ENCODE peak calls at places on chromosome 18, in seven cellular contexts. One of them, this sample, is unnamed. For H3K9me3, the result is how much of the 10 kb centered on the place peaks cover.

GRCh38 chr18:52060612-52061259 is 279.3 kb upstream of the DCC start:
- DNase-seq in hepatocyte: no peak
- DNase-seq in ovary: no peak
- DNase-seq in astrocyte: no peak
- DNase-seq in IMR-90: no peak
- DNase-seq in stomach: no peak
- DNase-seq in cardiac muscle cell: no peak
- DNase-seq in this sample: no peak

GRCh38 chr18:681985-682384 is 24.5 kb downstream of the TYMS start:
- DNase-seq in ovary: no peak
- DNase-seq in cardiac muscle cell: no peak
- DNase-seq in hepatocyte: no peak
- DNase-seq in IMR-90: no peak
- DNase-seq in stomach: no peak
- DNase-seq in astrocyte: no peak
- DNase-seq in this sample: no peak

GRCh38 chr18:55500316-55501086 is 87.5 kb downstream of the TCF4 start:
- DNase-seq in ovary: no peak
- DNase-seq in stomach: no peak
- DNase-seq in IMR-90: peak
- DNase-seq in astrocyte: peak
- DNase-seq in hepatocyte: no peak
- DNase-seq in cardiac muscle cell: no peak
- DNase-seq in this sample: no peak

GRCh38 chr18:22521026-22521707 is 103.5 kb upstream of the CTAGE1 start:
- DNase-seq in stomach: no peak
- DNase-seq in IMR-90: no peak
- DNase-seq in ovary: no peak
- DNase-seq in cardiac muscle cell: no peak
- DNase-seq in hepatocyte: no peak
- DNase-seq in astrocyte: no peak
- DNase-seq in this sample: no peak

GRCh38 chr18:55280515-55280914 is 307.5 kb downstream of the TCF4 start:
- DNase-seq in cardiac muscle cell: no peak
- DNase-seq in ovary: no peak
- DNase-seq in stomach: no peak
- DNase-seq in IMR-90: peak
- DNase-seq in astrocyte: no peak
- DNase-seq in hepatocyte: no peak
- DNase-seq in this sample: no peak

GRCh38 chr18:7878265-7879173 is 311.4 kb downstream of the PTPRM start:
- DNase-seq in stomach: no peak
- DNase-seq in IMR-90: no peak
- DNase-seq in cardiac muscle cell: no peak
- DNase-seq in hepatocyte: no peak
- DNase-seq in ovary: no peak
- DNase-seq in astrocyte: no peak
- DNase-seq in this sample: no peak

GRCh38 chr18:8139971-8140406 is 469.2 kb upstream of the RAB12 start:
- DNase-seq in hepatocyte: no peak
- DNase-seq in ovary: peak
- DNase-seq in cardiac muscle cell: no peak
- DNase-seq in IMR-90: no peak
- DNase-seq in stomach: no peak
- DNase-seq in astrocyte: no peak
- DNase-seq in this sample: no peak

GRCh38 chr18:10164241-10165160 is 250.7 kb downstream of the VAPA start:
- DNase-seq in IMR-90: no peak
- DNase-seq in hepatocyte: no peak
- DNase-seq in ovary: no peak
- DNase-seq in stomach: no peak
- DNase-seq in astrocyte: no peak
- DNase-seq in cardiac muscle cell: no peak
- DNase-seq in this sample: no peak

GRCh38 chr18:72544092-72544886 is at the start of gene CBLN2:
- DNase-seq in ovary: no peak
- DNase-seq in astrocyte: peak
- DNase-seq in IMR-90: peak
- DNase-seq in stomach: no peak
- DNase-seq in hepatocyte: peak
- DNase-seq in cardiac muscle cell: peak
- DNase-seq in this sample: no peak

GRCh38 chr18:55415258-55415871 is 172.6 kb downstream of the TCF4 start:
- DNase-seq in astrocyte: peak
- DNase-seq in stomach: peak
- DNase-seq in cardiac muscle cell: peak
- DNase-seq in ovary: peak
- DNase-seq in IMR-90: peak
- DNase-seq in hepatocyte: peak
- DNase-seq in this sample: peak

GRCh38 chr18:76345901-76346300 is 149.1 kb downstream of the ZNF516 start:
- DNase-seq in stomach: no peak
- DNase-seq in astrocyte: no peak
- DNase-seq in ovary: no peak
- DNase-seq in IMR-90: no peak
- DNase-seq in hepatocyte: no peak
- DNase-seq in cardiac muscle cell: no peak
- DNase-seq in this sample: no peak

GRCh38 chr18:22826726-22827125 is 106.4 kb upstream of the RBBP8 start:
- DNase-seq in astrocyte: peak
- DNase-seq in IMR-90: peak
- DNase-seq in cardiac muscle cell: no peak
- DNase-seq in stomach: no peak
- DNase-seq in ovary: no peak
- DNase-seq in hepatocyte: no peak
- DNase-seq in this sample: no peak

GRCh38 chr18:11327656-11328055 is 178.3 kb upstream of the PIEZO2 start:
- DNase-seq in IMR-90: peak
- DNase-seq in hepatocyte: no peak
- DNase-seq in ovary: no peak
- DNase-seq in cardiac muscle cell: no peak
- DNase-seq in stomach: no peak
- DNase-seq in astrocyte: peak
- DNase-seq in this sample: peak

GRCh38 chr18:73774836-73775509 is 372.7 kb downstream of the FBXO15 start:
- DNase-seq in ovary: no peak
- DNase-seq in hepatocyte: no peak
- DNase-seq in stomach: no peak
- DNase-seq in IMR-90: no peak
- DNase-seq in astrocyte: no peak
- DNase-seq in cardiac muscle cell: no peak
- DNase-seq in this sample: no peak

GRCh38 chr18:10225300-10225699 is 229.1 kb upstream of the APCDD1 start:
- DNase-seq in astrocyte: no peak
- DNase-seq in stomach: no peak
- DNase-seq in IMR-90: no peak
- DNase-seq in cardiac muscle cell: no peak
- DNase-seq in ovary: no peak
- DNase-seq in hepatocyte: no peak
- DNase-seq in this sample: no peak

GRCh38 chr18:36662000-36662399 is 166.8 kb downstream of the TPGS2 start:
- DNase-seq in astrocyte: no peak
- DNase-seq in ovary: no peak
- DNase-seq in hepatocyte: peak
- DNase-seq in stomach: no peak
- DNase-seq in cardiac muscle cell: no peak
- DNase-seq in IMR-90: peak
- DNase-seq in this sample: no peak

GRCh38 chr18:78408623-78409022 is 571.0 kb upstream of the SALL3 start:
- DNase-seq in hepatocyte: no peak
- DNase-seq in astrocyte: no peak
- DNase-seq in stomach: no peak
- DNase-seq in cardiac muscle cell: no peak
- DNase-seq in ovary: no peak
- DNase-seq in IMR-90: no peak
- DNase-seq in this sample: no peak

GRCh38 chr18:10840768-10841167 is 308.6 kb downstream of the PIEZO2 start:
- DNase-seq in stomach: no peak
- DNase-seq in IMR-90: no peak
- DNase-seq in astrocyte: no peak
- DNase-seq in ovary: no peak
- DNase-seq in cardiac muscle cell: no peak
- DNase-seq in hepatocyte: no peak
- DNase-seq in this sample: no peak

GRCh38 chr18:31399336-31400032 is 22.9 kb downstream of the DSG4 start:
- DNase-seq in astrocyte: peak
- DNase-seq in IMR-90: no peak
- DNase-seq in ovary: no peak
- DNase-seq in hepatocyte: peak
- DNase-seq in stomach: no peak
- DNase-seq in cardiac muscle cell: no peak
- DNase-seq in this sample: no peak

GRCh38 chr18:25234740-25235345 is 117.1 kb downstream of the ZNF521 start:
- DNase-seq in hepatocyte: peak
- DNase-seq in cardiac muscle cell: peak
- DNase-seq in astrocyte: no peak
- DNase-seq in stomach: no peak
- DNase-seq in ovary: no peak
- DNase-seq in IMR-90: no peak
- DNase-seq in this sample: no peak

GRCh38 chr18:25236736-25237135 is 115.2 kb downstream of the ZNF521 start:
- DNase-seq in ovary: no peak
- DNase-seq in IMR-90: no peak
- DNase-seq in stomach: no peak
- DNase-seq in hepatocyte: no peak
- DNase-seq in astrocyte: no peak
- DNase-seq in cardiac muscle cell: no peak
- DNase-seq in this sample: no peak

GRCh38 chr18:25233582-25234362 is 118.2 kb downstream of the ZNF521 start:
- DNase-seq in stomach: no peak
- DNase-seq in hepatocyte: no peak
- DNase-seq in cardiac muscle cell: no peak
- DNase-seq in astrocyte: peak
- DNase-seq in ovary: no peak
- DNase-seq in IMR-90: peak
- DNase-seq in this sample: no peak

GRCh38 chr18:25235648-25236047 is 116.3 kb downstream of the ZNF521 start:
- DNase-seq in astrocyte: no peak
- DNase-seq in cardiac muscle cell: no peak
- DNase-seq in stomach: no peak
- DNase-seq in ovary: no peak
- DNase-seq in hepatocyte: no peak
- DNase-seq in IMR-90: no peak
- DNase-seq in this sample: no peak

GRCh38 chr18:25234363-25234639 is 117.7 kb downstream of the ZNF521 start:
- DNase-seq in cardiac muscle cell: no peak
- DNase-seq in IMR-90: no peak
- DNase-seq in hepatocyte: no peak
- DNase-seq in astrocyte: no peak
- DNase-seq in ovary: no peak
- DNase-seq in stomach: no peak
- DNase-seq in this sample: no peak
- H3K4me3 ChIP-seq in cardiac muscle cell: no peak
- H3K4me3 ChIP-seq in IMR-90: no peak
- H3K4me3 ChIP-seq in hepatocyte: no peak
- H3K4me3 ChIP-seq in astrocyte: no peak
- H3K4me3 ChIP-seq in ovary: no peak
- H3K4me3 ChIP-seq in stomach: no peak
- H3K4me3 ChIP-seq in this sample: peak

DNA sequence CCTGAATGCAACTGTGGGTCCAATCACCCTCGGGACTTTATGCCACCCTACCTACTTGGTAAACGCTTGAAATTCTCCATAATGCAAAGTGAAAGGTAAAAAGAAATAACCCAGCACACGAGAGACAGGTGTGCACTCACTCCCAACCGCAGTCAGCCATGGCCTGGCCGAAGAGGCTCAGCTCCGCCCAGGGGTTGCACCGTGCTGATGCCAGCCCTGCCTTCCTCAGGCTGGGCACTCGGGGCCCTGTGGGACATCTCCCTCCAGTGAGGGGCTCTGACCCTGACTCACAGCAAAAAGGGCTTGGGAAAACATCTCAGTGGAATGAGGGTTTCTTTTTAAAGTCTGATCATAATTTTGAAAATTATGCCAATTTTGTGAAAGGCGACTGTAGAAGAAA is 13.3 kb downstream of the SLC66A2 start:
- DNase-seq in IMR-90: no peak
- DNase-seq in stomach: no peak
- DNase-seq in ovary: no peak
- DNase-seq in cardiac muscle cell: no peak
- DNase-seq in hepatocyte: no peak
- DNase-seq in astrocyte: no peak
- DNase-seq in this sample: no peak
- H3K9me3 ChIP-seq in IMR-90: under half
- H3K9me3 ChIP-seq in stomach: under half
- H3K9me3 ChIP-seq in ovary: under half
- H3K9me3 ChIP-seq in cardiac muscle cell: under half
- H3K9me3 ChIP-seq in hepatocyte: under half
- H3K9me3 ChIP-seq in astrocyte: under half
- H3K9me3 ChIP-seq in this sample: under half

GRCh38 chr18:58671122-58671940 is at the start of gene MALT1:
- DNase-seq in ovary: peak
- DNase-seq in stomach: peak
- DNase-seq in IMR-90: peak
- DNase-seq in hepatocyte: peak
- DNase-seq in astrocyte: peak
- DNase-seq in cardiac muscle cell: peak
- DNase-seq in this sample: peak
- TF ChIP-seq CTCF in ovary: no peak
- TF ChIP-seq CTCF in stomach: no peak
- TF ChIP-seq CTCF in IMR-90: peak
- TF ChIP-seq CTCF in hepatocyte: peak
- TF ChIP-seq CTCF in astrocyte: no peak
- TF ChIP-seq CTCF in cardiac muscle cell: no peak
- TF ChIP-seq CTCF in this sample: no peak

GRCh38 chr18:39648616-39649015 is 2083.0 kb upstream of the CELF4 start:
- DNase-seq in ovary: no peak
- DNase-seq in IMR-90: no peak
- DNase-seq in hepatocyte: no peak
- DNase-seq in stomach: no peak
- DNase-seq in cardiac muscle cell: no peak
- DNase-seq in astrocyte: no peak
- DNase-seq in this sample: no peak
- H3K4me3 ChIP-seq in ovary: no peak
- H3K4me3 ChIP-seq in IMR-90: no peak
- H3K4me3 ChIP-seq in hepatocyte: no peak
- H3K4me3 ChIP-seq in stomach: no peak
- H3K4me3 ChIP-seq in cardiac muscle cell: no peak
- H3K4me3 ChIP-seq in astrocyte: no peak
- H3K4me3 ChIP-seq in this sample: no peak